ENCODE peak calls at places on chromosomes 13 and 19, in nine cellular contexts. L is activated naive CD4-positive, alpha-beta T cell treated with anti-CD3 and anti-CD28 coated beads, Interleukin-2, amount 50 U/mL, for 16 hours; W is SK-MEL-5; M is heart right ventricle; I is naive thymus-derived CD8-positive, alpha-beta T cell; F is stimulated activated CD8-positive, alpha-beta memory T cell treated with anti-CD3 and anti-CD28 coated beads, Interleukin-4, amount 100 ng/mL, for 1 hour; G is GM13976; P is colonic mucosa; U is effector memory CD4-positive, alpha-beta T cell. N is an unnamed sample.

GRCh38 chr19:13797870-13798269 is 2.6 kb downstream of the ZSWIM4 start:
- DNase-seq in L (no peak), W (no peak), M (no peak), I (no peak), F (no peak), G (no peak), P (no peak), U (no peak), N (no peak)

GRCh38 chr13:40651866-40652587 is 14.4 kb downstream of the FOXO1 start:
- DNase-seq in L (no peak), W (no peak), M (no peak), I (no peak), F (no peak), G (no peak), P (no peak), U (no peak), N (no peak)

GRCh38 chr19:12090807-12091206 is 26.3 kb downstream of the ZNF844 start:
- DNase-seq in L (peak; percentile 67), W (peak; percentile 61), M (peak; percentile 70), I (peak; percentile 24), F (peak; percentile 13), G (peak; percentile 78), P (peak; percentile 73), U (peak; percentile 6), N (peak; percentile 81)

GRCh38 chr13:21075303-21076264 is 14.2 kb upstream of the LATS2 start:
- DNase-seq in L (no peak), W (no peak), M (peak; percentile 41), I (no peak), F (no peak), G (peak; percentile 65), P (no peak), U (no peak), N (peak; percentile 85)

GRCh38 chr19:15038304-15038703 is 11.0 kb upstream of the CASP14 start:
- DNase-seq in L (no peak), W (no peak), M (no peak), I (no peak), F (no peak), G (no peak), P (no peak), U (no peak), N (no peak)

GRCh38 chr13:42986176-42986574 is 5.9 kb downstream of the EPSTI1 start:
- DNase-seq in L (no peak), W (no peak), M (no peak), I (no peak), F (no peak), G (no peak), P (no peak), U (no peak), N (no peak)

GRCh38 chr19:47260476-47260875 is 4.2 kb downstream of the CCDC9 start:
- DNase-seq in L (no peak), W (no peak), M (no peak), I (no peak), F (no peak), G (no peak), P (no peak), U (no peak), N (no peak)

GRCh38 chr13:51733656-51734334 is 70.2 kb downstream of the DHRS12 start:
- DNase-seq in L (no peak), W (no peak), M (no peak), I (no peak), F (no peak), G (no peak), P (no peak), U (no peak), N (no peak)

GRCh38 chr19:15249912-15250634 is 17.8 kb upstream of the EPHX3 start:
- DNase-seq in L (no peak), W (no peak), M (peak; percentile 79), I (no peak), F (no peak), G (no peak), P (peak; percentile 42), U (no peak), N (peak; percentile 81)

GRCh38 chr13:95641291-95641811 is 3.2 kb downstream of the DZIP1 start:
- DNase-seq in L (no peak), W (no peak), M (no peak), I (no peak), F (no peak), G (no peak), P (no peak), U (no peak), N (no peak)

GRCh38 chr19:36051236-36051635 is 2.8 kb downstream of the THAP8 start:
- DNase-seq in L (no peak), W (peak; percentile 22), M (no peak), I (no peak), F (no peak), G (no peak), P (no peak), U (no peak), N (no peak)

GRCh38 chr13:36192166-36192565 is 22.2 kb downstream of the SOHLH2 start:
- DNase-seq in L (no peak), W (no peak), M (no peak), I (no peak), F (no peak), G (no peak), P (no peak), U (no peak), N (no peak)

GRCh38 chr19:55369651-55370304 is 485 bp downstream of the IL11 start:
- DNase-seq in L (peak; percentile 42), W (peak; percentile 21), M (no peak), I (no peak), F (no peak), G (peak; percentile 71), P (no peak), U (peak; percentile 14), N (no peak)

GRCh38 chr13:103883152-103883551 is 816.9 kb upstream of the SLC10A2 start:
- DNase-seq in L (no peak), W (peak; percentile 95), M (peak; percentile 70), I (no peak), F (no peak), G (no peak), P (peak; percentile 33), U (no peak), N (peak; percentile 81)

GRCh38 chr19:16227837-16228636 is 30.3 kb downstream of the AP1M1 start:
- DNase-seq in L (no peak), W (no peak), M (no peak), I (no peak), F (no peak), G (no peak), P (no peak), U (no peak), N (no peak)

GRCh38 chr19:47228937-47229673 is 1.9 kb downstream of the BBC3 start:
- DNase-seq in L (no peak), W (peak; percentile 73), M (no peak), I (no peak), F (no peak), G (no peak), P (peak; percentile 58), U (no peak), N (no peak)

GRCh38 chr19:10018219-10018618 is 4.9 kb downstream of the RDH8 start:
- DNase-seq in L (no peak), W (no peak), M (no peak), I (no peak), F (no peak), G (no peak), P (no peak), U (no peak), N (no peak)

GRCh38 chr19:3383121-3383722 is 16.8 kb downstream of the NFIC start:
- DNase-seq in L (no peak), W (no peak), M (peak; percentile 60), I (no peak), F (no peak), G (no peak), P (peak; percentile 47), U (no peak), N (no peak)

GRCh38 chr13:100478107-100478809 is 110.3 kb downstream of the GGACT start:
- DNase-seq in L (no peak), W (no peak), M (no peak), I (no peak), F (no peak), G (no peak), P (no peak), U (no peak), N (no peak)

GRCh38 chr19:14061751-14062557 is at the start of gene PALM3:
- DNase-seq in L (no peak), W (no peak), M (no peak), I (no peak), F (no peak), G (no peak), P (no peak), U (no peak), N (no peak)

GRCh38 chr19:57964761-57965160 is 9.6 kb downstream of the C19orf18 start:
- DNase-seq in L (no peak), W (no peak), M (no peak), I (no peak), F (no peak), G (no peak), P (no peak), U (no peak), N (no peak)

GRCh38 chr19:42290523-42291436 is 11.2 kb upstream of the PRR19 start:
- DNase-seq in L (peak; percentile 67), W (peak; percentile 51), M (no peak), I (peak; percentile 60), F (no peak), G (peak; percentile 60), P (no peak), U (peak; percentile 43), N (no peak)

GRCh38 chr13:50400930-50401553 is 385.8 kb downstream of the KCNRG start:
- DNase-seq in L (no peak), W (peak; percentile 95), M (no peak), I (no peak), F (no peak), G (no peak), P (no peak), U (no peak), N (no peak)

GRCh38 chr19:11924886-11925583 is at the start of gene ZNF700:
- DNase-seq in L (peak; percentile 93), W (peak; percentile 89), M (peak; percentile 97), I (peak; percentile 87), F (peak; percentile 67), G (peak; percentile 95), P (peak; percentile 99), U (peak; percentile 87), N (peak; percentile 96)

GRCh38 chr19:33302175-33302973 is at the start of gene CEBPA:
- DNase-seq in L (peak; percentile 62), W (peak; percentile 76), M (peak; percentile 69), I (no peak), F (no peak), G (peak; percentile 91), P (peak; percentile 82), U (peak; percentile 21), N (peak; percentile 92)

GRCh38 chr19:6724631-6725185 is 4.3 kb upstream of the C3 start:
- DNase-seq in L (no peak), W (no peak), M (no peak), I (no peak), F (no peak), G (no peak), P (no peak), U (no peak), N (no peak)

GRCh38 chr13:24272452-24273161 is 36.8 kb upstream of the C1QTNF9 start:
- DNase-seq in L (no peak), W (no peak), M (no peak), I (no peak), F (no peak), G (no peak), P (peak; percentile 42), U (no peak), N (peak; percentile 71)

GRCh38 chr13:21320642-21321034 is 138.5 kb downstream of the ZDHHC20 start:
- DNase-seq in L (no peak), W (no peak), M (no peak), I (no peak), F (no peak), G (no peak), P (no peak), U (no peak), N (no peak)

GRCh38 chr19:495440-496332 is 600 bp upstream of the MADCAM1 start:
- DNase-seq in L (peak; percentile 50), W (peak; percentile 17), M (no peak), I (no peak), F (no peak), G (peak; percentile 71), P (no peak), U (no peak), N (no peak)

GRCh38 chr19:44745386-44745831 is 3.1 kb upstream of the BCL3 start:
- DNase-seq in L (no peak), W (no peak), M (peak; percentile 86), I (no peak), F (no peak), G (no peak), P (peak; percentile 89), U (no peak), N (peak; percentile 85)

GRCh38 chr13:74027161-74027779 is 106.9 kb downstream of the KLF12 start:
- DNase-seq in L (no peak), W (no peak), M (no peak), I (no peak), F (no peak), G (no peak), P (no peak), U (no peak), N (no peak)